ENCODE peak calls at places on chromosomes 5 and 9, in seven cellular contexts. One of them, this sample, is unnamed.

GRCh38 chr9:114071197-114071795 is 6.8 kb downstream of the AMBP start:
- DNase-seq in psoas muscle: no peak
- DNase-seq in ovary: no peak
- DNase-seq in WERI-Rb-1: no peak
- DNase-seq in heart right ventricle: no peak
- DNase-seq in prostate gland: peak
- DNase-seq in HFF-Myc: no peak
- DNase-seq in this sample: no peak

GRCh38 chr9:114546851-114547250 is 40.7 kb upstream of the ATP6V1G1 start:
- DNase-seq in psoas muscle: no peak
- DNase-seq in ovary: no peak
- DNase-seq in WERI-Rb-1: no peak
- DNase-seq in heart right ventricle: no peak
- DNase-seq in prostate gland: no peak
- DNase-seq in HFF-Myc: no peak
- DNase-seq in this sample: no peak

GRCh38 chr5:154813736-154814135 is 36.7 kb downstream of the FAXDC2 start:
- DNase-seq in psoas muscle: no peak
- DNase-seq in ovary: no peak
- DNase-seq in WERI-Rb-1: no peak
- DNase-seq in heart right ventricle: no peak
- DNase-seq in prostate gland: no peak
- DNase-seq in HFF-Myc: no peak
- DNase-seq in this sample: no peak

GRCh38 chr5:144247131-144247530 is 76.5 kb downstream of the KCTD16 start:
- DNase-seq in psoas muscle: no peak
- DNase-seq in ovary: no peak
- DNase-seq in WERI-Rb-1: no peak
- DNase-seq in heart right ventricle: no peak
- DNase-seq in prostate gland: no peak
- DNase-seq in HFF-Myc: no peak
- DNase-seq in this sample: no peak

GRCh38 chr5:56917534-56917933 is 8.1 kb downstream of the SETD9 start:
- DNase-seq in psoas muscle: no peak
- DNase-seq in ovary: no peak
- DNase-seq in WERI-Rb-1: no peak
- DNase-seq in heart right ventricle: peak
- DNase-seq in prostate gland: no peak
- DNase-seq in HFF-Myc: no peak
- DNase-seq in this sample: no peak

GRCh38 chr5:6780802-6781391 is 67.7 kb downstream of the TENT4A start:
- DNase-seq in psoas muscle: no peak
- DNase-seq in ovary: no peak
- DNase-seq in WERI-Rb-1: peak
- DNase-seq in heart right ventricle: no peak
- DNase-seq in prostate gland: no peak
- DNase-seq in HFF-Myc: no peak
- DNase-seq in this sample: no peak

GRCh38 chr9:134438204-134438788 is 112.0 kb downstream of the RXRA start:
- DNase-seq in psoas muscle: peak
- DNase-seq in ovary: peak
- DNase-seq in WERI-Rb-1: no peak
- DNase-seq in heart right ventricle: no peak
- DNase-seq in prostate gland: no peak
- DNase-seq in HFF-Myc: no peak
- DNase-seq in this sample: no peak

GRCh38 chr5:124895236-124895635 is 148.8 kb upstream of the ZNF608 start:
- DNase-seq in psoas muscle: no peak
- DNase-seq in ovary: no peak
- DNase-seq in WERI-Rb-1: no peak
- DNase-seq in heart right ventricle: no peak
- DNase-seq in prostate gland: no peak
- DNase-seq in HFF-Myc: no peak
- DNase-seq in this sample: no peak

GRCh38 chr9:83062653-83063527 is at the start of gene RASEF:
- DNase-seq in psoas muscle: peak
- DNase-seq in ovary: no peak
- DNase-seq in WERI-Rb-1: peak
- DNase-seq in heart right ventricle: no peak
- DNase-seq in prostate gland: peak
- DNase-seq in HFF-Myc: no peak
- DNase-seq in this sample: no peak

GRCh38 chr5:34682926-34683623 is 26.9 kb downstream of the RAI14 start:
- DNase-seq in psoas muscle: no peak
- DNase-seq in ovary: no peak
- DNase-seq in WERI-Rb-1: no peak
- DNase-seq in heart right ventricle: no peak
- DNase-seq in prostate gland: no peak
- DNase-seq in HFF-Myc: no peak
- DNase-seq in this sample: peak

GRCh38 chr9:133822439-133823065 is 84.4 kb upstream of the SARDH start:
- DNase-seq in psoas muscle: no peak
- DNase-seq in ovary: no peak
- DNase-seq in WERI-Rb-1: no peak
- DNase-seq in heart right ventricle: no peak
- DNase-seq in prostate gland: no peak
- DNase-seq in HFF-Myc: no peak
- DNase-seq in this sample: no peak

GRCh38 chr9:32378496-32378895 is 5.9 kb upstream of the ACO1 start:
- DNase-seq in psoas muscle: no peak
- DNase-seq in ovary: peak
- DNase-seq in WERI-Rb-1: peak
- DNase-seq in heart right ventricle: peak
- DNase-seq in prostate gland: peak
- DNase-seq in HFF-Myc: peak
- DNase-seq in this sample: peak

GRCh38 chr9:16521868-16522381 is 348.5 kb downstream of the BNC2 start:
- DNase-seq in psoas muscle: peak
- DNase-seq in ovary: peak
- DNase-seq in WERI-Rb-1: no peak
- DNase-seq in heart right ventricle: peak
- DNase-seq in prostate gland: no peak
- DNase-seq in HFF-Myc: peak
- DNase-seq in this sample: peak

GRCh38 chr5:112417931-112418358 is 1.1 kb downstream of the EPB41L4A start:
- DNase-seq in psoas muscle: peak
- DNase-seq in ovary: peak
- DNase-seq in WERI-Rb-1: no peak
- DNase-seq in heart right ventricle: peak
- DNase-seq in prostate gland: peak
- DNase-seq in HFF-Myc: no peak
- DNase-seq in this sample: peak

GRCh38 chr5:133363807-133364587 is 248.3 kb downstream of the FSTL4 start:
- DNase-seq in psoas muscle: no peak
- DNase-seq in ovary: no peak
- DNase-seq in WERI-Rb-1: no peak
- DNase-seq in heart right ventricle: no peak
- DNase-seq in prostate gland: no peak
- DNase-seq in HFF-Myc: no peak
- DNase-seq in this sample: no peak

GRCh38 chr5:133366438-133366837 is 245.9 kb downstream of the FSTL4 start:
- DNase-seq in psoas muscle: no peak
- DNase-seq in ovary: no peak
- DNase-seq in WERI-Rb-1: no peak
- DNase-seq in heart right ventricle: no peak
- DNase-seq in prostate gland: no peak
- DNase-seq in HFF-Myc: no peak
- DNase-seq in this sample: no peak

GRCh38 chr5:133365738-133366137 is 246.6 kb downstream of the FSTL4 start:
- DNase-seq in psoas muscle: no peak
- DNase-seq in ovary: no peak
- DNase-seq in WERI-Rb-1: no peak
- DNase-seq in heart right ventricle: no peak
- DNase-seq in prostate gland: no peak
- DNase-seq in HFF-Myc: no peak
- DNase-seq in this sample: no peak

GRCh38 chr5:133364916-133365315 is 247.4 kb downstream of the FSTL4 start:
- DNase-seq in psoas muscle: no peak
- DNase-seq in ovary: no peak
- DNase-seq in WERI-Rb-1: no peak
- DNase-seq in heart right ventricle: no peak
- DNase-seq in prostate gland: no peak
- DNase-seq in HFF-Myc: no peak
- DNase-seq in this sample: no peak

DNA sequence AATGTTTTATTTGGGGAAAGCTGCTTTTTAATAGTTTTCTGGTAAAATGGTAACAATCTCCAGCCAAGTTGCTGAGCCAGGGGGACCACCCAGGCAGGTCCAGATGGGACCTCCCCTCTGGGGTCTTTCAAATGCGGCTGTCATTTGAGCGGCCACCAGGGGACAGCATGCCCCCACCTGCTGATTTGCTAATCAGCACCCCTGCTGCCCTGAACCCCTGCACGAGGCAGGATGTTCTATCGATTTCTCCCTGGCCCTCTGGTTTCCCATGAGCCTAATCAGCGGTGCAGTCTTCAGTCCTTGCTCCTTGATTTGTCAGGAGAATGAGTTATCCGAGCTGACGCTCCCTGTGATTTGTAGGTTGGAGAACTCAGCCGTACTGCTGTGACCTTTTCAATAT is 247.0 kb downstream of the FSTL4 start:
- DNase-seq in psoas muscle: no peak
- DNase-seq in ovary: no peak
- DNase-seq in WERI-Rb-1: peak
- DNase-seq in heart right ventricle: no peak
- DNase-seq in prostate gland: no peak
- DNase-seq in HFF-Myc: no peak
- DNase-seq in this sample: no peak
- TF ChIP-seq CTCF in psoas muscle: no peak
- TF ChIP-seq CTCF in ovary: no peak
- TF ChIP-seq CTCF in WERI-Rb-1: peak
- TF ChIP-seq CTCF in heart right ventricle: peak
- TF ChIP-seq CTCF in prostate gland: no peak
- TF ChIP-seq CTCF in HFF-Myc: peak
- TF ChIP-seq CTCF in this sample: peak

DNA sequence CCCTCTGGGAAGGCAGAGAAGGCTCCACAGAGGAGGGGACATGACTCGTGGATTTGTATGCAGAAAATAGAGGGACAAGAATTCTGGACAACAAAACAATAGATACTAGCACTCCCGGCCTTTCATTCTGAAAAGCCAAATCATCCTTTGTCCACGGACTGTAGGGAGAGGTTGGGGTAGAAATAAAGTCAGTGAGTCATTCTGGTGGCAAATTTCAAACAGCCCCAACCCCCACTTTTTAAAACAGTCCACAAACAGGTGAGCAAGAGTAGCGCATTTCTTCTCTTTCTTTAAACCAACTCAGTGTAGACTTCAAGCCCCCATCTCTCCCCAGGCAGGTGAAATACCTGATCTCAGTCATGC is 56.1 kb downstream of the PTPDC1 start:
- DNase-seq in psoas muscle: no peak
- DNase-seq in ovary: no peak
- DNase-seq in WERI-Rb-1: no peak
- DNase-seq in heart right ventricle: no peak
- DNase-seq in prostate gland: no peak
- DNase-seq in HFF-Myc: no peak
- DNase-seq in this sample: no peak
- H3K4me3 ChIP-seq in psoas muscle: peak
- H3K4me3 ChIP-seq in ovary: no peak
- H3K4me3 ChIP-seq in WERI-Rb-1: no peak
- H3K4me3 ChIP-seq in heart right ventricle: peak
- H3K4me3 ChIP-seq in prostate gland: no peak
- H3K4me3 ChIP-seq in HFF-Myc: peak
- H3K4me3 ChIP-seq in this sample: peak

DNA sequence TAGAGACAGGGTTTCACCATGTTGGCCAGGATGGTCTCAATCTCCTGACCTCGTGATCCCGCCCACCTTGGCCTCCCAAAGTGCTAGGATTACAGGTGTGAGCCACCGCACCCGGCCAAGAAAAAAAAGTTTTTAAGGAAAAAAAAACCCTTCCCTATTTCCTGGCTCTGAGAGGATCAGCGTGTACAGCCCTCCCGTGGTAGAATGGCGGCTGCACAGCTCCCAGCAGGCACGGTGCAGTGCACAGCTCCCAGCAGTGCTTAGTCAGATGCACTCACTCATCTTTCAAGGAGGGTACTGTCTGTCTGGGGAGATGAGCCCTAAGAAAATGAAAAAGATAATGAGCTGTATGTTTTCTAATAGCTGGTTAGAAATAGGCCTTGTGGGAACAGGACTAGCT is 36.8 kb upstream of the SLC2A8 start:
- DNase-seq in psoas muscle: no peak
- DNase-seq in ovary: no peak
- DNase-seq in WERI-Rb-1: no peak
- DNase-seq in heart right ventricle: no peak
- DNase-seq in prostate gland: no peak
- DNase-seq in HFF-Myc: no peak
- DNase-seq in this sample: no peak
- TF ChIP-seq CTCF in psoas muscle: peak
- TF ChIP-seq CTCF in ovary: no peak
- TF ChIP-seq CTCF in WERI-Rb-1: no peak
- TF ChIP-seq CTCF in heart right ventricle: no peak
- TF ChIP-seq CTCF in prostate gland: no peak
- TF ChIP-seq CTCF in HFF-Myc: no peak
- TF ChIP-seq CTCF in this sample: peak

GRCh38 chr9:121736964-121737462 is 85.6 kb downstream of the DAB2IP start:
- DNase-seq in psoas muscle: no peak
- DNase-seq in ovary: peak
- DNase-seq in WERI-Rb-1: no peak
- DNase-seq in heart right ventricle: peak
- DNase-seq in prostate gland: no peak
- DNase-seq in HFF-Myc: no peak
- DNase-seq in this sample: no peak

GRCh38 chr9:121737481-121737931 is 86.1 kb downstream of the DAB2IP start:
- DNase-seq in psoas muscle: no peak
- DNase-seq in ovary: no peak
- DNase-seq in WERI-Rb-1: no peak
- DNase-seq in heart right ventricle: no peak
- DNase-seq in prostate gland: no peak
- DNase-seq in HFF-Myc: no peak
- DNase-seq in this sample: no peak

GRCh38 chr9:121735065-121735791 is 83.8 kb downstream of the DAB2IP start:
- DNase-seq in psoas muscle: no peak
- DNase-seq in ovary: no peak
- DNase-seq in WERI-Rb-1: peak
- DNase-seq in heart right ventricle: no peak
- DNase-seq in prostate gland: no peak
- DNase-seq in HFF-Myc: peak
- DNase-seq in this sample: peak

GRCh38 chr9:121735792-121736130 is 84.3 kb downstream of the DAB2IP start:
- DNase-seq in psoas muscle: no peak
- DNase-seq in ovary: no peak
- DNase-seq in WERI-Rb-1: no peak
- DNase-seq in heart right ventricle: no peak
- DNase-seq in prostate gland: no peak
- DNase-seq in HFF-Myc: no peak
- DNase-seq in this sample: no peak

DNA sequence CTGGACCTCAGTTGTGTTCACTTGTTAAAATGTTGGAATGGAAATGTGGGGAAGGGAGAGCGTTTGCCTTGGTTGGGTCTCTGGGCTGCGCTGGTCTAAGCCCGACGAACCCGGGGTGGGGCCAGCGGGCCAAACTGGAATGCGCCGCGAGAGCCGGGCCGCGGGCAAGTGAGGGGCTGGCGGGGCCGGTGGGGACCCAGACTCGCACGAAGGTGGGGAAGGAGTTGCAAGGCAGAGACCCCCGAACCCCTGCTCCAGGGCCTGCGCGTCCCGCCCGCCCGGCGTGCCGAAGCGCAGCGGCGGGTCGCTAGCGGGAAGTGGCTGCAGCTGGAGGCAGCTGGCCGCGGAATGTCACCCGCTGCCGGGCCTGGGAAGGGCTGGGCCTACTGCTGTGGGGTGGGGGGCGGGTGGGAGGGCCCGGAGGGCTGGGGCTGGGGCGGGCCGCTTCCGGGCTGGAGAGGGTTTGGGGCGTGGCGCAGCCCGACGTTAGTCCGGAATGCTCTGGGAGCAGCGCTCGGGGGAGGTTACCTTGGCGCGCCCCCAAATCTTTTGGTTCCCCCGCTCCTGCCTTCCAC is 84.8 kb downstream of the DAB2IP start:
- DNase-seq in psoas muscle: peak
- DNase-seq in ovary: peak
- DNase-seq in WERI-Rb-1: no peak
- DNase-seq in heart right ventricle: peak
- DNase-seq in prostate gland: peak
- DNase-seq in HFF-Myc: no peak
- DNase-seq in this sample: peak
- H3K4me3 ChIP-seq in psoas muscle: peak
- H3K4me3 ChIP-seq in ovary: peak
- H3K4me3 ChIP-seq in WERI-Rb-1: no peak
- H3K4me3 ChIP-seq in heart right ventricle: peak
- H3K4me3 ChIP-seq in prostate gland: peak
- H3K4me3 ChIP-seq in HFF-Myc: peak
- H3K4me3 ChIP-seq in this sample: peak

This sample was measured in fibroblast of the aortic adventitia.